ENCODE peak calls at places on chromosomes 6 and 20, in six cellular contexts. F is MCF 10A; M is NCI-H1417 treated with DMSO at 0.1 percent for 48 hours; I is stimulated activated naive CD4-positive, alpha-beta T cell treated with Interleukin-2 at 50 U/mL for 16 hours; V is effector CD4-positive, alpha-beta T cell; G is fibroblast of villous mesenchyme. Y is an unnamed sample.

GRCh38 chr6:109002100-109002697 is 92.4 kb downstream of the SESN1 start:
- DNase-seq in F (peak; percentile 88), M (no peak), I (no peak), V (no peak), G (peak; percentile 69), Y (no peak)

GRCh38 chr20:17808782-17809181 is 109.0 kb downstream of the BANF2 start:
- DNase-seq in F (no peak), M (no peak), I (no peak), V (no peak), G (no peak), Y (no peak)

GRCh38 chr6:17847203-17847602 is 140.2 kb downstream of the KIF13A start:
- DNase-seq in F (no peak), M (no peak), I (no peak), V (no peak), G (no peak), Y (no peak)

GRCh38 chr20:4415281-4415680 is 306.4 kb upstream of the PRND start:
- DNase-seq in F (no peak), M (no peak), I (no peak), V (no peak), G (no peak), Y (no peak)

GRCh38 chr20:7586481-7586880 is 353.8 kb downstream of the HAO1 start:
- DNase-seq in F (no peak), M (no peak), I (no peak), V (no peak), G (no peak), Y (no peak)

GRCh38 chr6:2807342-2808090 is 34.1 kb downstream of the SERPINB1 start:
- DNase-seq in F (no peak), M (no peak), I (no peak), V (no peak), G (peak; percentile 48), Y (peak; percentile 50)

GRCh38 chr6:169283924-169284323 is 30.3 kb upstream of the THBS2 start:
- DNase-seq in F (no peak), M (no peak), I (no peak), V (no peak), G (no peak), Y (no peak)

GRCh38 chr6:16698988-16699868 is 62.0 kb downstream of the ATXN1 start:
- DNase-seq in F (peak; percentile 24), M (no peak), I (peak; percentile 38), V (peak; percentile 19), G (peak; percentile 71), Y (no peak)

GRCh38 chr20:38590682-38591483 is 9.9 kb downstream of the ADIG start:
- DNase-seq in F (no peak), M (no peak), I (no peak), V (no peak), G (no peak), Y (peak; percentile 54)

GRCh38 chr20:40563296-40563950 is 125.6 kb downstream of the MAFB start:
- DNase-seq in F (peak; percentile 97), M (no peak), I (no peak), V (no peak), G (peak; percentile 23), Y (peak; percentile 55)

GRCh38 chr20:41594514-41595322 is 23.5 kb downstream of the CHD6 start:
- DNase-seq in F (no peak), M (no peak), I (no peak), V (no peak), G (no peak), Y (no peak)

GRCh38 chr6:165220030-165220429 is 89.4 kb downstream of the C6orf118 start:
- DNase-seq in F (no peak), M (no peak), I (no peak), V (no peak), G (no peak), Y (no peak)

GRCh38 chr6:15511248-15512125 is 151.3 kb downstream of the DTNBP1 start:
- DNase-seq in F (no peak), M (no peak), I (no peak), V (no peak), G (no peak), Y (no peak)

GRCh38 chr6:125267806-125268523 is 33.8 kb downstream of the HDDC2 start:
- DNase-seq in F (peak; percentile 81), M (no peak), I (no peak), V (no peak), G (no peak), Y (no peak)

GRCh38 chr20:51001697-51002265 is 21.1 kb downstream of the KCNG1 start:
- DNase-seq in F (no peak), M (no peak), I (no peak), V (no peak), G (no peak), Y (no peak)

GRCh38 chr20:60107621-60108020 is 149.4 kb downstream of the CDH26 start:
- DNase-seq in F (no peak), M (no peak), I (no peak), V (no peak), G (no peak), Y (no peak)

GRCh38 chr20:23435675-23436539 is 3.6 kb upstream of the CSTL1 start:
- DNase-seq in F (no peak), M (no peak), I (no peak), V (no peak), G (no peak), Y (peak; percentile 23)

GRCh38 chr6:14126250-14126649 is 8.7 kb downstream of the CD83 start:
- DNase-seq in F (no peak), M (no peak), I (no peak), V (no peak), G (no peak), Y (no peak)

GRCh38 chr20:61686081-61686936 is 379.4 kb downstream of the TAF4 start:
- DNase-seq in F (no peak), M (no peak), I (no peak), V (no peak), G (no peak), Y (no peak)

GRCh38 chr6:52553158-52553557 is 23.7 kb downstream of the TRAM2 start:
- DNase-seq in F (no peak), M (no peak), I (no peak), V (no peak), G (no peak), Y (no peak)

GRCh38 chr20:51335329-51335841 is 207.1 kb downstream of the NFATC2 start:
- DNase-seq in F (peak; percentile 92), M (no peak), I (peak; percentile 16), V (no peak), G (peak; percentile 97), Y (no peak)

GRCh38 chr20:1171461-1172093 is 13.2 kb downstream of the TMEM74B start:
- DNase-seq in F (peak; percentile 49), M (no peak), I (no peak), V (no peak), G (peak; percentile 58), Y (no peak)

GRCh38 chr6:156865019-156865629 is 87.9 kb downstream of the ARID1B start:
- DNase-seq in F (no peak), M (no peak), I (no peak), V (no peak), G (no peak), Y (no peak)

GRCh38 chr20:54151073-54151436 is 22.7 kb downstream of the CYP24A1 start:
- DNase-seq in F (no peak), M (no peak), I (no peak), V (no peak), G (no peak), Y (no peak)

GRCh38 chr20:878511-879307 is 37.4 kb downstream of the ANGPT4 start:
- DNase-seq in F (peak; percentile 49), M (no peak), I (no peak), V (no peak), G (peak; percentile 38), Y (no peak)

GRCh38 chr20:35306931-35307517 is 14.8 kb upstream of the FAM83C start:
- DNase-seq in F (peak; percentile 99), M (no peak), I (no peak), V (no peak), G (peak; percentile 75), Y (no peak)

GRCh38 chr6:2791124-2792050 is 26.2 kb downstream of the WRNIP1 start:
- DNase-seq in F (peak; percentile 83), M (no peak), I (peak; percentile 30), V (peak; percentile 24), G (peak; percentile 83), Y (no peak)

GRCh38 chr20:7269452-7269851 is 502.0 kb downstream of the BMP2 start:
- DNase-seq in F (peak; percentile 16), M (no peak), I (no peak), V (no peak), G (no peak), Y (no peak)

GRCh38 chr20:19397676-19398075 is 185.2 kb downstream of the SLC24A3 start:
- DNase-seq in F (no peak), M (no peak), I (no peak), V (no peak), G (no peak), Y (no peak)

GRCh38 chr20:5569021-5569420 is 181.2 kb upstream of the SHLD1 start:
- DNase-seq in F (peak; percentile 67), M (peak; percentile 37), I (no peak), V (peak; percentile 44), G (peak; percentile 63), Y (no peak)

GRCh38 chr6:5287966-5288297 is 26.6 kb downstream of the FARS2 start:
- DNase-seq in F (no peak), M (no peak), I (no peak), V (no peak), G (no peak), Y (no peak)

GRCh38 chr6:42390228-42390934 is 61.3 kb downstream of the TRERF1 start:
- DNase-seq in F (no peak), M (no peak), I (peak; percentile 73), V (peak; percentile 32), G (no peak), Y (no peak)

GRCh38 chr6:149137594-149137993 is 179.9 kb upstream of the TAB2 start:
- DNase-seq in F (peak; percentile 30), M (no peak), I (no peak), V (no peak), G (peak; percentile 24), Y (no peak)

GRCh38 chr6:21201181-21201580 is 392.4 kb upstream of the SOX4 start:
- DNase-seq in F (no peak), M (no peak), I (no peak), V (no peak), G (no peak), Y (no peak)

GRCh38 chr6:5679696-5680494 is 326.8 kb downstream of the NRN1 start:
- DNase-seq in F (no peak), M (no peak), I (no peak), V (no peak), G (no peak), Y (no peak)

GRCh38 chr6:37242429-37243052 is 15.0 kb upstream of the TBC1D22B start:
- DNase-seq in F (peak; percentile 92), M (no peak), I (no peak), V (no peak), G (peak; percentile 99), Y (peak; percentile 50)

GRCh38 chr20:21289651-21290050 is 13.5 kb upstream of the XRN2 start:
- DNase-seq in F (no peak), M (no peak), I (no peak), V (no peak), G (no peak), Y (no peak)

GRCh38 chr6:167797079-167797870 is 29.4 kb upstream of the AFDN start:
- DNase-seq in F (no peak), M (no peak), I (no peak), V (no peak), G (no peak), Y (peak; percentile 74)

GRCh38 chr20:49656304-49656703 is 57.4 kb downstream of the B4GALT5 start:
- DNase-seq in F (no peak), M (no peak), I (no peak), V (no peak), G (no peak), Y (no peak)